ENCODE peak calls at places on chromosomes 7 and 10, in five cellular contexts. F, H, K, C and O are unnamed samples.

GRCh38 chr7:149856-150636 is 42.3 kb upstream of the FAM20C start:
- DNase-seq in F (no peak), H (no peak), K (no peak), C (no peak), O (no peak)

GRCh38 chr7:112182749-112183148 is 23.4 kb downstream of the DOCK4 start:
- DNase-seq in F (no peak), H (no peak), K (peak), C (no peak), O (no peak)

GRCh38 chr7:155282671-155283070 is 15.0 kb upstream of the INSIG1 start:
- DNase-seq in F (no peak), H (no peak), K (no peak), C (no peak), O (no peak)

GRCh38 chr10:120972259-120972658 is 121.1 kb downstream of the WDR11 start:
- DNase-seq in F (no peak), H (no peak), K (no peak), C (no peak), O (no peak)

GRCh38 chr7:93036807-93037206 is 81.0 kb downstream of the SAMD9 start:
- DNase-seq in F (no peak), H (no peak), K (no peak), C (no peak), O (no peak)

GRCh38 chr7:87926581-87927461 is 7.2 kb upstream of the ADAM22 start:
- DNase-seq in F (no peak), H (no peak), K (peak), C (peak), O (no peak)

GRCh38 chr7:105718511-105718925 is 137.2 kb upstream of the EFCAB10 start:
- DNase-seq in F (no peak), H (no peak), K (no peak), C (no peak), O (no peak)

GRCh38 chr7:91836065-91836368 is 44.5 kb downstream of the MTERF1 start:
- DNase-seq in F (no peak), H (no peak), K (no peak), C (no peak), O (peak)

GRCh38 chr7:27165089-27165654 is at the start of gene HOXA9:
- DNase-seq in F (no peak), H (no peak), K (no peak), C (no peak), O (peak)

GRCh38 chr7:150778738-150779301 is 21.3 kb downstream of the TMEM176B start:
- DNase-seq in F (peak), H (peak), K (peak), C (peak), O (peak)

GRCh38 chr10:117362313-117362712 is 12.9 kb downstream of the PDZD8 start:
- DNase-seq in F (no peak), H (no peak), K (no peak), C (no peak), O (peak)

GRCh38 chr7:120553497-120553896 is 280.5 kb downstream of the KCND2 start:
- DNase-seq in F (no peak), H (no peak), K (no peak), C (no peak), O (no peak)

GRCh38 chr7:24395512-24395911 is 111.5 kb downstream of the NPY start:
- DNase-seq in F (no peak), H (peak), K (no peak), C (no peak), O (no peak)

GRCh38 chr10:129893690-129894089 is 70.4 kb downstream of the EBF3 start:
- DNase-seq in F (no peak), H (no peak), K (no peak), C (no peak), O (no peak)

GRCh38 chr7:25456467-25457171 is 228.3 kb upstream of the NPVF start:
- DNase-seq in F (no peak), H (no peak), K (no peak), C (no peak), O (no peak)

GRCh38 chr7:113548137-113548536 is 370.7 kb downstream of the PPP1R3A start:
- DNase-seq in F (no peak), H (no peak), K (no peak), C (no peak), O (no peak)

GRCh38 chr7:47710201-47710935 is 128.5 kb upstream of the TNS3 start:
- DNase-seq in F (no peak), H (no peak), K (no peak), C (no peak), O (peak)

GRCh38 chr7:124155400-124156022 is 122.6 kb upstream of the TMEM229A start:
- DNase-seq in F (peak), H (peak), K (peak), C (no peak), O (peak)

DNA sequence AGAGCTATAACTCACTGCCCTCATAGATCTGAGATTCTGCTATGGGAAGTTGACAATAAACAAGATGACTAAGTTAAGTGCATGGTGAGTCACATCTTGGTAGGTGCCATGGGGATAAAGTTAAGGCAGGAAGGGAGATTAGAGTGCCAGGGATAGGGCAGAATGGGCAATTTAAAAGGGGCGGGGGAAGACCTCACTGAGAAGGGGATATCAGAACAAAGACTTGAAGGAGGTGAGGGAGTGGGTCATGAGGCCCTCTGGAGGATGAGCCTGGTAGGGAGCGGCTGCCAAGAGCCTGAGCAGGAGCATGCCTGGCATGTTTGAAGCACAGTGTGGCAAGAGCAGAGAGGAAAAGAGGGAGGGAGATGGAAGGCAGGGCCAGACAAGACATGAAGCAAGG is 34.8 kb upstream of the INMT start:
- DNase-seq in F (no peak), H (no peak), K (no peak), C (no peak), O (no peak)
- TF ChIP-seq CTCF in F (no peak), H (no peak), K (no peak), C (peak), O (no peak)

GRCh38 chr10:113736576-113736975 is 14.9 kb upstream of the PLEKHS1 start:
- DNase-seq in F (no peak), H (no peak), K (no peak), C (no peak), O (no peak)
- TF ChIP-seq MAFK in F (no peak), H (no peak), K (no peak), C (no peak), O (no peak)

GRCh38 chr10:45594276-45595157 is 78.1 kb downstream of the ZFAND4 start:
- DNase-seq in F (peak), H (peak), K (peak), C (peak), O (peak)
- TF ChIP-seq CTCF in F (no peak), H (no peak), K (peak), C (no peak), O (peak)

GRCh38 chr10:23157691-23158369 is 34.3 kb upstream of the PTF1A start:
- DNase-seq in F (peak), H (peak), K (peak), C (no peak), O (peak)
- TF ChIP-seq MAFK in F (no peak), H (no peak), K (no peak), C (no peak), O (no peak)

DNA sequence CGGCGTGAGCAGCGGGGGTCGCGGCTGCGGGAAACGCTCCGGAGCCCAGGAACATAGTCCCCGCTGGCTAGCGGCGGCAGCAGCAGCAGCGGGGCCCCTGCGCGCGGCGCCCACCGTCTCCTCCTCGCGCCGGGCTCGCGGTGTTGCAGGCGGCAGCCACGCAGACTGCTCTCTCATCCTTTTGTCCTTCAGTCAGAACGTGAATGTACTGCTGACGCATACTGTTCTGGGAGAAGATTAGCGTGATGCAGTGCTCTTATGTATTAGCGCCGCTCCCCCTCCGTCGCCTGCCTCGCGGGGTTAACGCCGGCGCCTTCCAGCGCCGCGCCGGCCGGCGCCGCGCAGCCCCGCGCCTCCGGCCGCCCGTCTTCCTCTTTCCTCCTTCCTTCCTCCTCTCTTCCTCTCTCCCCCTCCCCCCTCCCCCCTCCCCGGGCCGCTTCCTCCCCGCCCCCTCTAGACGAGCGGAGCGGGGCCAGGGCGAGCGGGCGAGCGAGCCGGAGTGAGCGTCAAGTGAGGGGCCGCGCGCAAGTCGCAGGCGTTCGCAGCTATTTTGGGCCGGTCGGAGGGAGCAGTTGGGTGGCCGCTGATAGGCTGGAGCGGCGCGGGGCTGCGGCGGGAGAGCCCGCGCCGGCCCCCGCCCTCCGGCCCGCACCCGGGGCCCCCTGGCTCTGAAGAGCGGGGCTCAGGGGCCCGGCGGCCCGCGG is 816 bp upstream of the LRRC4 start:
- DNase-seq in F (no peak), H (no peak), K (no peak), C (no peak), O (peak)
- TF ChIP-seq CTCF in F (no peak), H (no peak), K (no peak), C (no peak), O (peak)